ENCODE peak calls at places on chromosomes 2 and 18, in ten cellular contexts. Z is DMS53; O is fibroblast of the aortic adventitia; C is kidney tubule cell; S is central memory CD4-positive, alpha-beta T cell; M is CD8-positive, alpha-beta memory T cell; R is mucosa of gallbladder; V is T-helper 2 cell; H is T-helper 17 cell; P is HCT116. B is an unnamed sample.

GRCh38 chr2:227908266-227909054 is 37.0 kb downstream of the DAW1 start:
- DNase-seq in Z (peak), O (peak), C (peak), S (no peak), M (no peak), R (no peak), V (no peak), H (no peak), P (no peak), B (no peak)

GRCh38 chr2:881204-881918 is 69.3 kb upstream of the SNTG2 start:
- DNase-seq in Z (no peak), O (no peak), C (peak), S (no peak), M (no peak), R (peak), V (no peak), H (no peak), P (no peak), B (peak)

GRCh38 chr2:62305421-62306176 is 109.7 kb downstream of the B3GNT2 start:
- DNase-seq in Z (peak), O (no peak), C (no peak), S (no peak), M (no peak), R (no peak), V (peak), H (no peak), P (no peak), B (no peak)

GRCh38 chr2:230323385-230324106 is 3.4 kb upstream of the SP140L start:
- DNase-seq in Z (peak), O (no peak), C (no peak), S (no peak), M (no peak), R (no peak), V (no peak), H (no peak), P (peak), B (no peak)

GRCh38 chr18:41933778-41934177 is 21.3 kb upstream of the PIK3C3 start:
- DNase-seq in Z (no peak), O (no peak), C (no peak), S (no peak), M (no peak), R (no peak), V (no peak), H (no peak), P (no peak), B (no peak)

GRCh38 chr18:62814114-62814759 is 98.9 kb downstream of the PHLPP1 start:
- DNase-seq in Z (no peak), O (peak), C (no peak), S (no peak), M (no peak), R (no peak), V (no peak), H (no peak), P (no peak), B (no peak)

GRCh38 chr2:63842149-63843061 is 709 bp downstream of the UGP2 start:
- DNase-seq in Z (peak), O (peak), C (peak), S (no peak), M (peak), R (peak), V (peak), H (no peak), P (no peak), B (peak)

GRCh38 chr2:232689152-232689910 is 7.8 kb upstream of the GIGYF2 start:
- DNase-seq in Z (peak), O (peak), C (peak), S (no peak), M (no peak), R (peak), V (no peak), H (no peak), P (no peak), B (peak)

GRCh38 chr2:149221898-149222297 is 108.5 kb upstream of the LYPD6 start:
- DNase-seq in Z (no peak), O (no peak), C (no peak), S (no peak), M (no peak), R (no peak), V (no peak), H (no peak), P (no peak), B (peak)

GRCh38 chr2:39017314-39017713 is 103.5 kb downstream of the SOS1 start:
- DNase-seq in Z (no peak), O (no peak), C (no peak), S (no peak), M (no peak), R (no peak), V (no peak), H (no peak), P (no peak), B (no peak)

GRCh38 chr18:26941608-26942007 is 76.1 kb upstream of the AQP4 start:
- DNase-seq in Z (no peak), O (no peak), C (no peak), S (no peak), M (no peak), R (no peak), V (no peak), H (no peak), P (no peak), B (no peak)

GRCh38 chr2:176575237-176575744 is 306.0 kb downstream of the MTX2 start:
- DNase-seq in Z (peak), O (no peak), C (no peak), S (no peak), M (no peak), R (no peak), V (no peak), H (no peak), P (no peak), B (no peak)

GRCh38 chr18:9673296-9674251 is 34.5 kb upstream of the RAB31 start:
- DNase-seq in Z (peak), O (peak), C (peak), S (peak), M (no peak), R (peak), V (peak), H (no peak), P (peak), B (peak)

GRCh38 chr2:58638256-58638795 is 397.2 kb upstream of the FANCL start:
- DNase-seq in Z (no peak), O (peak), C (peak), S (no peak), M (no peak), R (no peak), V (no peak), H (no peak), P (no peak), B (peak)

GRCh38 chr2:17413031-17413430 is 105.2 kb downstream of the RAD51AP2 start:
- DNase-seq in Z (no peak), O (peak), C (no peak), S (no peak), M (no peak), R (no peak), V (no peak), H (no peak), P (no peak), B (peak)

GRCh38 chr2:34096552-34097171 is 497.6 kb upstream of the FAM98A start:
- DNase-seq in Z (peak), O (peak), C (peak), S (peak), M (peak), R (peak), V (peak), H (peak), P (peak), B (peak)

GRCh38 chr2:236862961-236863728 is 222.5 kb upstream of the COPS8 start:
- DNase-seq in Z (no peak), O (peak), C (peak), S (no peak), M (no peak), R (no peak), V (no peak), H (no peak), P (no peak), B (peak)

GRCh38 chr2:109189751-109190150 is 60.7 kb downstream of the SH3RF3 start:
- DNase-seq in Z (no peak), O (no peak), C (no peak), S (no peak), M (no peak), R (no peak), V (no peak), H (no peak), P (no peak), B (no peak)

GRCh38 chr2:168587302-168587701 is 131.2 kb downstream of the CERS6 start:
- DNase-seq in Z (no peak), O (peak), C (no peak), S (no peak), M (no peak), R (no peak), V (no peak), H (no peak), P (no peak), B (peak)

GRCh38 chr2:86042256-86043168 is 63.2 kb downstream of the POLR1A start:
- DNase-seq in Z (no peak), O (no peak), C (no peak), S (no peak), M (no peak), R (no peak), V (no peak), H (no peak), P (no peak), B (no peak)

GRCh38 chr2:12787891-12788783 is 71.4 kb downstream of the TRIB2 start:
- DNase-seq in Z (no peak), O (peak), C (peak), S (no peak), M (no peak), R (no peak), V (no peak), H (no peak), P (no peak), B (peak)

GRCh38 chr2:19235308-19235707 is 123.1 kb downstream of the OSR1 start:
- DNase-seq in Z (no peak), O (peak), C (no peak), S (no peak), M (no peak), R (peak), V (no peak), H (no peak), P (no peak), B (no peak)

GRCh38 chr2:136118819-136119716 is 1.1 kb upstream of the CXCR4 start:
- DNase-seq in Z (peak), O (no peak), C (no peak), S (peak), M (peak), R (peak), V (peak), H (peak), P (no peak), B (no peak)

GRCh38 chr2:75679556-75679955 is 31.2 kb downstream of the GCFC2 start:
- DNase-seq in Z (no peak), O (no peak), C (no peak), S (no peak), M (no peak), R (no peak), V (no peak), H (no peak), P (no peak), B (no peak)

GRCh38 chr18:37541517-37541916 is 24.1 kb downstream of the CELF4 start:
- DNase-seq in Z (no peak), O (no peak), C (no peak), S (no peak), M (no peak), R (no peak), V (no peak), H (no peak), P (no peak), B (no peak)

GRCh38 chr2:231334179-231334930 is 61.2 kb upstream of the B3GNT7 start:
- DNase-seq in Z (no peak), O (no peak), C (peak), S (no peak), M (no peak), R (no peak), V (no peak), H (no peak), P (no peak), B (peak)

GRCh38 chr2:158600155-158600802 is 143.5 kb downstream of the PKP4 start:
- DNase-seq in Z (peak), O (peak), C (peak), S (no peak), M (no peak), R (peak), V (no peak), H (no peak), P (no peak), B (peak)

GRCh38 chr2:239523147-239523943 is 122.5 kb upstream of the HDAC4 start:
- DNase-seq in Z (no peak), O (no peak), C (no peak), S (no peak), M (no peak), R (no peak), V (no peak), H (no peak), P (no peak), B (no peak)

GRCh38 chr2:210225461-210225798 is 183 bp upstream of the ACADL start:
- DNase-seq in Z (no peak), O (peak), C (no peak), S (no peak), M (no peak), R (no peak), V (no peak), H (no peak), P (no peak), B (no peak)

GRCh38 chr2:69973335-69973735 is 11.9 kb upstream of the ASPRV1 start:
- DNase-seq in Z (no peak), O (peak), C (no peak), S (no peak), M (no peak), R (no peak), V (no peak), H (no peak), P (no peak), B (peak)

GRCh38 chr2:60560734-60561649 is 7.5 kb upstream of the BCL11A start:
- DNase-seq in Z (peak), O (peak), C (peak), S (no peak), M (peak), R (no peak), V (no peak), H (no peak), P (no peak), B (peak)

GRCh38 chr2:72921866-72922265 is 4.5 kb downstream of the EMX1 start:
- DNase-seq in Z (no peak), O (no peak), C (no peak), S (no peak), M (no peak), R (no peak), V (no peak), H (no peak), P (no peak), B (no peak)

GRCh38 chr2:98669675-98670074 is 61.3 kb downstream of the MGAT4A start:
- DNase-seq in Z (no peak), O (peak), C (peak), S (no peak), M (no peak), R (no peak), V (no peak), H (no peak), P (no peak), B (peak)

GRCh38 chr2:238716171-238716570 is 131.7 kb upstream of the TWIST2 start:
- DNase-seq in Z (peak), O (no peak), C (no peak), S (no peak), M (no peak), R (no peak), V (no peak), H (no peak), P (no peak), B (no peak)

GRCh38 chr2:232927041-232927792 is 57.2 kb downstream of the SNORC start:
- DNase-seq in Z (no peak), O (peak), C (peak), S (no peak), M (no peak), R (no peak), V (no peak), H (no peak), P (no peak), B (peak)

GRCh38 chr2:223944166-223944703 is 900 bp downstream of the WDFY1 start:
- DNase-seq in Z (no peak), O (no peak), C (peak), S (no peak), M (peak), R (no peak), V (peak), H (no peak), P (no peak), B (peak)